ENCODE peak calls at places on chromosomes 5 and 9, in five cellular contexts. J is MM.1S, W is IMR-90, O is A549, N is HepG2. Q is an unnamed sample.

GRCh38 chr9:130183133-130183762 is 11.0 kb downstream of the NCS1 start:
- DNase-seq in J (no peak), W (peak; percentile 71), O (peak; percentile 48), N (peak; percentile 46), Q (no peak)

GRCh38 chr5:111930905-111931461 is 174.0 kb upstream of the NREP start:
- DNase-seq in J (no peak), W (peak; percentile 77), O (no peak), N (no peak), Q (no peak)

GRCh38 chr9:94603259-94603776 is 9.7 kb upstream of the FBP2 start:
- DNase-seq in J (peak; percentile 81), W (peak; percentile 61), O (peak; percentile 94), N (peak; percentile 62), Q (peak; percentile 73)

GRCh38 chr5:76787237-76787636 is 31.6 kb upstream of the F2RL1 start:
- DNase-seq in J (no peak), W (peak; percentile 95), O (no peak), N (peak; percentile 69), Q (peak; percentile 61)

GRCh38 chr5:1521671-1522600 is 1.8 kb downstream of the LPCAT1 start:
- DNase-seq in J (no peak), W (peak; percentile 87), O (no peak), N (peak; percentile 21), Q (peak; percentile 89)

GRCh38 chr9:90665072-90665471 is 22.4 kb upstream of the DIRAS2 start:
- DNase-seq in J (no peak), W (no peak), O (no peak), N (no peak), Q (no peak)

GRCh38 chr5:77893225-77893860 is 117.2 kb upstream of the TBCA start:
- DNase-seq in J (no peak), W (peak; percentile 99), O (peak; percentile 83), N (peak; percentile 27), Q (peak; percentile 73)

GRCh38 chr5:124414973-124415372 is 331.5 kb downstream of the ZNF608 start:
- DNase-seq in J (no peak), W (no peak), O (no peak), N (no peak), Q (peak; percentile 53)

GRCh38 chr5:140718266-140718592 is 18.0 kb downstream of the ZMAT2 start:
- DNase-seq in J (no peak), W (no peak), O (no peak), N (no peak), Q (no peak)
- H3K27ac ChIP-seq in J (no peak overlapping the region), W (peak overlapping the region; percentile 66), O (peak overlapping the region; percentile 92), N (peak overlapping the region; percentile 79), Q (peak overlapping the region; percentile 91)

GRCh38 chr5:164392531-164392930 is 887.1 kb downstream of the MAT2B start:
- DNase-seq in J (no peak), W (no peak), O (no peak), N (no peak), Q (no peak)
- H3K4me2 ChIP-seq in J (no peak overlapping the region), W (no peak overlapping the region), O (no peak overlapping the region), N (no peak overlapping the region), Q (no peak overlapping the region)

GRCh38 chr5:67238191-67238590 is 41.6 kb upstream of the CD180 start:
- DNase-seq in J (no peak), W (peak; percentile 13), O (no peak), N (no peak), Q (no peak)
- TF ChIP-seq CTCF in J (no peak), W (no peak), O (no peak), N (no peak), Q (no peak)

GRCh38 chr5:139683295-139684271 is 35.4 kb downstream of the CXXC5 start:
- DNase-seq in J (no peak), W (no peak), O (no peak), N (no peak), Q (no peak)

GRCh38 chr5:139680368-139681111 is 32.4 kb downstream of the CXXC5 start:
- DNase-seq in J (no peak), W (no peak), O (no peak), N (no peak), Q (no peak)

GRCh38 chr5:139681112-139681458 is 32.9 kb downstream of the CXXC5 start:
- DNase-seq in J (no peak), W (no peak), O (no peak), N (no peak), Q (no peak)

GRCh38 chr5:139681466-139681865 is 33.3 kb downstream of the CXXC5 start:
- DNase-seq in J (no peak), W (no peak), O (no peak), N (no peak), Q (no peak)

GRCh38 chr5:139682016-139682975 is 34.1 kb downstream of the CXXC5 start:
- DNase-seq in J (no peak), W (no peak), O (no peak), N (no peak), Q (no peak)
- H3K27ac ChIP-seq in J (no peak overlapping the region), W (no peak overlapping the region), O (no peak overlapping the region), N (no peak overlapping the region), Q (no peak overlapping the region)

GRCh38 chr9:133823189-133824105 is 85.3 kb upstream of the SARDH start:
- DNase-seq in J (no peak), W (no peak), O (no peak), N (no peak), Q (no peak)

GRCh38 chr9:133824106-133824801 is 86.1 kb upstream of the SARDH start:
- DNase-seq in J (no peak), W (no peak), O (no peak), N (no peak), Q (no peak)

GRCh38 chr9:133824802-133825186 is 86.6 kb upstream of the SARDH start:
- DNase-seq in J (no peak), W (no peak), O (no peak), N (no peak), Q (no peak)

GRCh38 chr9:133826289-133827085 is 88.3 kb upstream of the SARDH start:
- DNase-seq in J (no peak), W (peak; percentile 11), O (no peak), N (no peak), Q (no peak)

DNA sequence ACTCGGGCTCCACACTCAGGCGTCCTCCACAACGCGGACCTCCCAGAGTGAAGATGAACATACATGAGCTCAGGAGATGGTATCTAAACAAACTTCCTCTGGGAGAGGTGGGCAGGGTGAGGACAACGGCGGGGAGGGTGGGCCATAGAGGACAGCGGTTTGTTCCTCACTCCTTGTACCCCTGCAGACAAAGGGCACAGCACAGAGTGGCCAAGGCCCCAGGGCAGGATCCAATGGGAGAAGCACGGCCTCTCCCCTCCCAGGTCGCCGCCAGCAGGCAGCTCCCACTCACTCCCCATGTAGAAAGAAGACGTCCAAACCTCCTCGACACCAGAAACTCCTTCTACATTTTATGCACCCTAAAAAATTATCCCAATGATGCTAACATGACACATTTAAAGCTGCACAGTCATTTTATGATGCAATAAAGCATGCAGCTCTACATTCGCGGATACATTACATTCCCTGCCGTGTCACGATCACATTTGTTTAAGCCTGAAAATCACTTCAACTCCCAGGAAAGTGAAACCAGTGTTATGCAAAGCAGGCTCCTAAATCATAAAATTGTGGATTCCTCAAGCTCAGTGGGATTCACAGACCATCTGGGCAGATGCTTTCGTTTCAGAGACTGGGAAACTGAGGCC is 87.5 kb upstream of the SARDH start:
- DNase-seq in J (no peak), W (peak; percentile 90), O (no peak), N (no peak), Q (no peak)
- H3K4me2 ChIP-seq in J (no peak overlapping the region), W (peak overlapping the region; percentile 75), O (no peak overlapping the region), N (no peak overlapping the region), Q (no peak overlapping the region)

Q was measured in PC-9.